ENCODE peak calls at places on chromosome 15, in four cellular contexts. K is mucosa of descending colon; U is SK-N-SH; N is central memory CD4-positive, alpha-beta T cell. C is an unnamed sample.

GRCh38 chr15:24761704-24762302 is 86.2 kb downstream of the NPAP1 start:
- DNase-seq in U (no peak), K (no peak), N (no peak), C (no peak)

GRCh38 chr15:71245588-71245987 is 130.3 kb downstream of the THSD4 start:
- DNase-seq in U (no peak), N (no peak), K (no peak), C (no peak)

GRCh38 chr15:25860885-25861866 is 2.0 kb downstream of the ATP10A start:
- DNase-seq in K (no peak), U (no peak), N (peak), C (no peak)

GRCh38 chr15:36527512-36528162 is 51.8 kb upstream of the CDIN1 start:
- DNase-seq in K (no peak), U (peak), N (no peak), C (no peak)

GRCh38 chr15:80173022-80173759 is 20.4 kb downstream of the FAH start:
- DNase-seq in U (peak), K (peak), N (peak), C (peak)

GRCh38 chr15:45457641-45458539 is 64.7 kb downstream of the SLC30A4 start:
- DNase-seq in K (no peak), U (peak), N (peak), C (peak)

GRCh38 chr15:70061086-70061370 is 36.7 kb downstream of the TLE3 start:
- DNase-seq in U (no peak), K (peak), N (no peak), C (no peak)

GRCh38 chr15:88835646-88836045 is 32.4 kb downstream of the ACAN start:
- DNase-seq in K (no peak), U (no peak), N (no peak), C (no peak)

GRCh38 chr15:94135748-94136147 is 95.6 kb upstream of the MCTP2 start:
- DNase-seq in N (no peak), U (no peak), K (no peak), C (no peak)

GRCh38 chr15:68643216-68643830 is 64.5 kb downstream of the CORO2B start:
- DNase-seq in K (no peak), U (no peak), N (no peak), C (no peak)

GRCh38 chr15:70604671-70605070 is 158.7 kb downstream of the UACA start:
- DNase-seq in K (no peak), U (no peak), N (no peak), C (no peak)

GRCh38 chr15:83843511-83843910 is 189.6 kb downstream of the ADAMTSL3 start:
- DNase-seq in N (no peak), K (no peak), U (no peak), C (no peak)

GRCh38 chr15:91101356-91101920 is 1.4 kb downstream of the SV2B start:
- DNase-seq in N (no peak), U (no peak), K (no peak), C (no peak)

GRCh38 chr15:41917767-41918430 is 24.0 kb upstream of the SPTBN5 start:
- DNase-seq in N (no peak), K (no peak), U (no peak), C (peak)